ENCODE peak calls at places on chromosomes 11 and 22, in six cellular contexts. X is PC-9; L is activated CD4-positive, alpha-beta T cell treated with anti-CD3 and anti-CD28 coated beads, Interleukin-2, amount 50 U/mL, for 1 hour; P is activated T-cell treated with anti-CD3 and anti-CD28 coated beads, Interleukin-2, amount 50 U/mL, for 24 hours; B is NCI-H1436; C is progenitor cell of endocrine pancreas. K is an unnamed sample.

GRCh38 chr11:81548123-81548522 is 1185.5 kb downstream of the FAM181B start:
- DNase-seq in X (no peak), L (no peak), P (no peak), B (no peak), C (no peak), K (no peak)

GRCh38 chr11:58301576-58301975 is 33.5 kb upstream of the OR10W1 start:
- DNase-seq in X (no peak), L (no peak), P (no peak), B (no peak), C (no peak), K (no peak)

GRCh38 chr22:25021409-25021808 is 68.9 kb downstream of the KIAA1671 start:
- DNase-seq in X (no peak), L (no peak), P (no peak), B (no peak), C (no peak), K (no peak)

GRCh38 chr11:64846998-64847666 is 2.7 kb upstream of the CDC42BPG start:
- DNase-seq in X (peak; percentile 83), L (peak; percentile 93), P (peak; percentile 95), B (peak; percentile 94), C (peak; percentile 96), K (peak; percentile 95)

GRCh38 chr11:126146454-126147192 is 64.8 kb downstream of the RPUSD4 start:
- DNase-seq in X (no peak), L (no peak), P (no peak), B (peak; percentile 39), C (no peak), K (peak; percentile 55)

GRCh38 chr11:33942954-33943353 is 51.1 kb upstream of the LMO2 start:
- DNase-seq in X (no peak), L (no peak), P (no peak), B (no peak), C (no peak), K (no peak)

GRCh38 chr11:73577496-73577917 is 20.4 kb downstream of the FAM168A start:
- DNase-seq in X (no peak), L (no peak), P (no peak), B (no peak), C (no peak), K (no peak)

GRCh38 chr22:47352920-47353700 is 590.7 kb downstream of the TBC1D22A start:
- DNase-seq in X (no peak), L (no peak), P (no peak), B (no peak), C (no peak), K (no peak)

GRCh38 chr11:15819679-15820286 is 536.6 kb downstream of the SOX6 start:
- DNase-seq in X (no peak), L (peak; percentile 3), P (peak; percentile 48), B (peak; percentile 16), C (peak; percentile 37), K (peak; percentile 80)

GRCh38 chr11:3104961-3105790 is 48.0 kb upstream of the CARS1 start:
- DNase-seq in X (no peak), L (no peak), P (no peak), B (no peak), C (no peak), K (no peak)